ENCODE peak calls at places on chromosomes 1 and 21, in four cellular contexts. One of them, this sample, is unnamed.

GRCh38 chr1:50976890-50977574 is 7.0 kb downstream of the CDKN2C start:
- DNase-seq in smooth muscle cell of the brain vasculature: no peak
- DNase-seq in C1 segment of cervical spinal cord: peak; percentile 44
- DNase-seq in fibroblast of villous mesenchyme: peak; percentile 37
- DNase-seq in this sample: peak; percentile 28

GRCh38 chr1:205236526-205236925 is 8.8 kb downstream of the TMCC2 start:
- DNase-seq in smooth muscle cell of the brain vasculature: no peak
- DNase-seq in C1 segment of cervical spinal cord: no peak
- DNase-seq in fibroblast of villous mesenchyme: no peak
- DNase-seq in this sample: no peak

GRCh38 chr1:184027751-184028682 is 9.5 kb downstream of the COLGALT2 start:
- DNase-seq in smooth muscle cell of the brain vasculature: no peak
- DNase-seq in C1 segment of cervical spinal cord: no peak
- DNase-seq in fibroblast of villous mesenchyme: no peak
- DNase-seq in this sample: no peak

GRCh38 chr1:145993618-145994390 is 2.6 kb downstream of the TXNIP start:
- DNase-seq in C1 segment of cervical spinal cord: no peak
- DNase-seq in smooth muscle cell of the brain vasculature: no peak
- DNase-seq in fibroblast of villous mesenchyme: no peak
- DNase-seq in this sample: no peak

GRCh38 chr21:42262826-42263225 is 43.9 kb downstream of the ABCG1 start:
- DNase-seq in fibroblast of villous mesenchyme: peak; percentile 16
- DNase-seq in smooth muscle cell of the brain vasculature: no peak
- DNase-seq in C1 segment of cervical spinal cord: peak; percentile 66
- DNase-seq in this sample: no peak

GRCh38 chr1:247552231-247552630 is 3.3 kb downstream of the GCSAML start:
- DNase-seq in fibroblast of villous mesenchyme: no peak
- DNase-seq in C1 segment of cervical spinal cord: no peak
- DNase-seq in smooth muscle cell of the brain vasculature: no peak
- DNase-seq in this sample: no peak

GRCh38 chr1:154474802-154475201 is 27.2 kb upstream of the TDRD10 start:
- DNase-seq in smooth muscle cell of the brain vasculature: no peak
- DNase-seq in C1 segment of cervical spinal cord: peak; percentile 85
- DNase-seq in fibroblast of villous mesenchyme: peak; percentile 81
- DNase-seq in this sample: peak; percentile 32

GRCh38 chr1:155934933-155935590 is 849 bp upstream of the KHDC4 start:
- DNase-seq in smooth muscle cell of the brain vasculature: no peak
- DNase-seq in fibroblast of villous mesenchyme: peak; percentile 10
- DNase-seq in C1 segment of cervical spinal cord: no peak
- DNase-seq in this sample: peak; percentile 83

GRCh38 chr1:56808385-56808784 is 10.8 kb downstream of the FYB2 start:
- DNase-seq in smooth muscle cell of the brain vasculature: no peak
- DNase-seq in C1 segment of cervical spinal cord: peak; percentile 55
- DNase-seq in fibroblast of villous mesenchyme: no peak
- DNase-seq in this sample: peak; percentile 7

GRCh38 chr1:53295746-53296722 is 31.8 kb downstream of the LRP8 start:
- DNase-seq in fibroblast of villous mesenchyme: peak; percentile 19
- DNase-seq in C1 segment of cervical spinal cord: no peak
- DNase-seq in smooth muscle cell of the brain vasculature: no peak
- DNase-seq in this sample: peak; percentile 83

GRCh38 chr21:26964379-26964778 is 2.5 kb downstream of the ADAMTS5 start:
- DNase-seq in fibroblast of villous mesenchyme: peak; percentile 77
- DNase-seq in smooth muscle cell of the brain vasculature: no peak
- DNase-seq in C1 segment of cervical spinal cord: peak; percentile 27
- DNase-seq in this sample: peak; percentile 89

GRCh38 chr1:52294580-52294979 is 71.4 kb downstream of the CC2D1B start:
- DNase-seq in C1 segment of cervical spinal cord: no peak
- DNase-seq in smooth muscle cell of the brain vasculature: no peak
- DNase-seq in fibroblast of villous mesenchyme: no peak
- DNase-seq in this sample: no peak

GRCh38 chr1:21955058-21955457 is 17.9 kb upstream of the HSPG2 start:
- DNase-seq in C1 segment of cervical spinal cord: no peak
- DNase-seq in smooth muscle cell of the brain vasculature: no peak
- DNase-seq in fibroblast of villous mesenchyme: no peak
- DNase-seq in this sample: no peak

GRCh38 chr1:1197551-1198422 is 8.6 kb downstream of the TNFRSF18 start:
- DNase-seq in smooth muscle cell of the brain vasculature: no peak
- DNase-seq in C1 segment of cervical spinal cord: no peak
- DNase-seq in fibroblast of villous mesenchyme: no peak
- DNase-seq in this sample: no peak

GRCh38 chr21:45405819-45406762 is 1.1 kb downstream of the COL18A1 start:
- DNase-seq in C1 segment of cervical spinal cord: no peak
- DNase-seq in smooth muscle cell of the brain vasculature: no peak
- DNase-seq in fibroblast of villous mesenchyme: peak; percentile 51
- DNase-seq in this sample: peak; percentile 84

GRCh38 chr1:226029093-226029496 is 30.0 kb upstream of the SDE2 start:
- DNase-seq in fibroblast of villous mesenchyme: no peak
- DNase-seq in C1 segment of cervical spinal cord: no peak
- DNase-seq in smooth muscle cell of the brain vasculature: no peak
- DNase-seq in this sample: no peak

GRCh38 chr21:46459356-46460112 is 843 bp downstream of the DIP2A start:
- DNase-seq in C1 segment of cervical spinal cord: peak; percentile 18
- DNase-seq in fibroblast of villous mesenchyme: peak; percentile 49
- DNase-seq in smooth muscle cell of the brain vasculature: no peak
- DNase-seq in this sample: peak; percentile 46

GRCh38 chr21:45452696-45453307 is 47.8 kb downstream of the COL18A1 start:
- DNase-seq in C1 segment of cervical spinal cord: no peak
- DNase-seq in fibroblast of villous mesenchyme: no peak
- DNase-seq in smooth muscle cell of the brain vasculature: no peak
- DNase-seq in this sample: no peak

GRCh38 chr1:198153103-198153502 is 3.7 kb upstream of the NEK7 start:
- DNase-seq in C1 segment of cervical spinal cord: peak; percentile 5
- DNase-seq in fibroblast of villous mesenchyme: no peak
- DNase-seq in smooth muscle cell of the brain vasculature: no peak
- DNase-seq in this sample: no peak

GRCh38 chr21:15857740-15858139 is 128.0 kb downstream of the USP25 start:
- DNase-seq in C1 segment of cervical spinal cord: no peak
- DNase-seq in fibroblast of villous mesenchyme: no peak
- DNase-seq in smooth muscle cell of the brain vasculature: no peak
- DNase-seq in this sample: no peak

GRCh38 chr1:236689713-236690569 is 3.6 kb downstream of the ACTN2 start:
- DNase-seq in C1 segment of cervical spinal cord: peak; percentile 64
- DNase-seq in smooth muscle cell of the brain vasculature: no peak
- DNase-seq in fibroblast of villous mesenchyme: no peak
- DNase-seq in this sample: peak; percentile 25

GRCh38 chr1:229694053-229694693 is 68.1 kb downstream of the URB2 start:
- DNase-seq in C1 segment of cervical spinal cord: peak; percentile 75
- DNase-seq in smooth muscle cell of the brain vasculature: peak; percentile 91
- DNase-seq in fibroblast of villous mesenchyme: peak; percentile 62
- DNase-seq in this sample: peak; percentile 93

GRCh38 chr1:151501474-151501873 is 9.7 kb upstream of the CGN start:
- DNase-seq in smooth muscle cell of the brain vasculature: no peak
- DNase-seq in fibroblast of villous mesenchyme: no peak
- DNase-seq in C1 segment of cervical spinal cord: no peak
- DNase-seq in this sample: no peak

GRCh38 chr21:46598563-46599250 is 6.2 kb downstream of the S100B start:
- DNase-seq in C1 segment of cervical spinal cord: no peak
- DNase-seq in fibroblast of villous mesenchyme: no peak
- DNase-seq in smooth muscle cell of the brain vasculature: no peak
- DNase-seq in this sample: peak; percentile 3

GRCh38 chr1:84973493-84974334 is 23.2 kb downstream of the MCOLN2 start:
- DNase-seq in smooth muscle cell of the brain vasculature: no peak
- DNase-seq in fibroblast of villous mesenchyme: peak; percentile 66
- DNase-seq in C1 segment of cervical spinal cord: no peak
- DNase-seq in this sample: no peak

GRCh38 chr1:197521118-197521739 is 253.2 kb downstream of the CRB1 start:
- DNase-seq in fibroblast of villous mesenchyme: peak; percentile 28
- DNase-seq in C1 segment of cervical spinal cord: no peak
- DNase-seq in smooth muscle cell of the brain vasculature: no peak
- DNase-seq in this sample: peak; percentile 66